ENCODE peak calls at places on chromosome 12, in nine cellular contexts. One of them, this sample, is unnamed.
A peak's percentile ranks its signal among the peaks of the same experiment; 100 is the strongest.

GRCh38 chr12:7439579-7440505 is 4.1 kb downstream of the CD163L1 start:
- DNase-seq in caudate nucleus: no peak
- DNase-seq in LoVo: no peak
- DNase-seq in NCI-H1417 treated with DMSO at 0.1 percent for 48 hours: no peak
- DNase-seq in iPS-NIHi11: peak; percentile 83
- DNase-seq in RWPE1: peak; percentile 18
- DNase-seq in activated CD4-positive, alpha-beta T cell treated with anti-CD3 and anti-CD28 coated beads, Interleukin-2, amount 50 U/mL, for 1 hour: no peak
- DNase-seq in NCI-H460: peak; percentile 85
- DNase-seq in tibial artery: no peak
- DNase-seq in this sample: peak; percentile 95

GRCh38 chr12:24573621-24574020 is 375.3 kb downstream of the BCAT1 start:
- DNase-seq in activated CD4-positive, alpha-beta T cell treated with anti-CD3 and anti-CD28 coated beads, Interleukin-2, amount 50 U/mL, for 1 hour: no peak
- DNase-seq in LoVo: no peak
- DNase-seq in tibial artery: no peak
- DNase-seq in iPS-NIHi11: no peak
- DNase-seq in caudate nucleus: no peak
- DNase-seq in NCI-H1417 treated with DMSO at 0.1 percent for 48 hours: no peak
- DNase-seq in NCI-H460: no peak
- DNase-seq in RWPE1: no peak
- DNase-seq in this sample: no peak

GRCh38 chr12:81147286-81147919 is 69.5 kb downstream of the ACSS3 start:
- DNase-seq in caudate nucleus: no peak
- DNase-seq in NCI-H1417 treated with DMSO at 0.1 percent for 48 hours: no peak
- DNase-seq in RWPE1: no peak
- DNase-seq in activated CD4-positive, alpha-beta T cell treated with anti-CD3 and anti-CD28 coated beads, Interleukin-2, amount 50 U/mL, for 1 hour: no peak
- DNase-seq in LoVo: no peak
- DNase-seq in iPS-NIHi11: no peak
- DNase-seq in tibial artery: no peak
- DNase-seq in NCI-H460: no peak
- DNase-seq in this sample: no peak

GRCh38 chr12:3533703-3534386 is 42.8 kb downstream of the PRMT8 start:
- DNase-seq in LoVo: no peak
- DNase-seq in activated CD4-positive, alpha-beta T cell treated with anti-CD3 and anti-CD28 coated beads, Interleukin-2, amount 50 U/mL, for 1 hour: no peak
- DNase-seq in iPS-NIHi11: no peak
- DNase-seq in NCI-H1417 treated with DMSO at 0.1 percent for 48 hours: peak; percentile 12
- DNase-seq in NCI-H460: no peak
- DNase-seq in caudate nucleus: no peak
- DNase-seq in tibial artery: no peak
- DNase-seq in RWPE1: no peak
- DNase-seq in this sample: no peak

GRCh38 chr12:92363295-92364146 is 217.9 kb upstream of the BTG1 start:
- DNase-seq in activated CD4-positive, alpha-beta T cell treated with anti-CD3 and anti-CD28 coated beads, Interleukin-2, amount 50 U/mL, for 1 hour: peak; percentile 46
- DNase-seq in NCI-H1417 treated with DMSO at 0.1 percent for 48 hours: no peak
- DNase-seq in tibial artery: peak; percentile 45
- DNase-seq in caudate nucleus: peak; percentile 16
- DNase-seq in LoVo: no peak
- DNase-seq in iPS-NIHi11: no peak
- DNase-seq in NCI-H460: no peak
- DNase-seq in RWPE1: no peak
- DNase-seq in this sample: no peak

GRCh38 chr12:5232826-5233500 is 189.3 kb downstream of the KCNA5 start:
- DNase-seq in NCI-H1417 treated with DMSO at 0.1 percent for 48 hours: no peak
- DNase-seq in activated CD4-positive, alpha-beta T cell treated with anti-CD3 and anti-CD28 coated beads, Interleukin-2, amount 50 U/mL, for 1 hour: no peak
- DNase-seq in caudate nucleus: no peak
- DNase-seq in LoVo: no peak
- DNase-seq in RWPE1: no peak
- DNase-seq in tibial artery: no peak
- DNase-seq in NCI-H460: no peak
- DNase-seq in iPS-NIHi11: no peak
- DNase-seq in this sample: no peak

GRCh38 chr12:45598761-45599160 is 130.7 kb upstream of the ARID2 start:
- DNase-seq in activated CD4-positive, alpha-beta T cell treated with anti-CD3 and anti-CD28 coated beads, Interleukin-2, amount 50 U/mL, for 1 hour: no peak
- DNase-seq in RWPE1: no peak
- DNase-seq in caudate nucleus: no peak
- DNase-seq in NCI-H1417 treated with DMSO at 0.1 percent for 48 hours: no peak
- DNase-seq in NCI-H460: no peak
- DNase-seq in LoVo: no peak
- DNase-seq in tibial artery: no peak
- DNase-seq in iPS-NIHi11: no peak
- DNase-seq in this sample: no peak

GRCh38 chr12:112170376-112170775 is 45.0 kb downstream of the TRAFD1 start:
- DNase-seq in NCI-H1417 treated with DMSO at 0.1 percent for 48 hours: no peak
- DNase-seq in LoVo: no peak
- DNase-seq in iPS-NIHi11: peak; percentile 59
- DNase-seq in activated CD4-positive, alpha-beta T cell treated with anti-CD3 and anti-CD28 coated beads, Interleukin-2, amount 50 U/mL, for 1 hour: peak; percentile 20
- DNase-seq in caudate nucleus: no peak
- DNase-seq in NCI-H460: no peak
- DNase-seq in tibial artery: no peak
- DNase-seq in RWPE1: peak; percentile 30
- DNase-seq in this sample: no peak

GRCh38 chr12:79925492-79925891 is 9.4 kb downstream of the PPP1R12A start:
- DNase-seq in NCI-H460: no peak
- DNase-seq in tibial artery: no peak
- DNase-seq in LoVo: no peak
- DNase-seq in caudate nucleus: no peak
- DNase-seq in RWPE1: no peak
- DNase-seq in NCI-H1417 treated with DMSO at 0.1 percent for 48 hours: no peak
- DNase-seq in iPS-NIHi11: no peak
- DNase-seq in activated CD4-positive, alpha-beta T cell treated with anti-CD3 and anti-CD28 coated beads, Interleukin-2, amount 50 U/mL, for 1 hour: no peak
- DNase-seq in this sample: no peak

GRCh38 chr12:110780448-110780847 is 37.8 kb upstream of the PPP1CC start:
- DNase-seq in tibial artery: no peak
- DNase-seq in caudate nucleus: no peak
- DNase-seq in activated CD4-positive, alpha-beta T cell treated with anti-CD3 and anti-CD28 coated beads, Interleukin-2, amount 50 U/mL, for 1 hour: peak; percentile 42
- DNase-seq in RWPE1: no peak
- DNase-seq in NCI-H1417 treated with DMSO at 0.1 percent for 48 hours: no peak
- DNase-seq in iPS-NIHi11: no peak
- DNase-seq in LoVo: no peak
- DNase-seq in NCI-H460: no peak
- DNase-seq in this sample: no peak

GRCh38 chr12:113129664-113130456 is 5.7 kb downstream of the RASAL1 start:
- DNase-seq in caudate nucleus: no peak
- DNase-seq in NCI-H1417 treated with DMSO at 0.1 percent for 48 hours: no peak
- DNase-seq in RWPE1: no peak
- DNase-seq in activated CD4-positive, alpha-beta T cell treated with anti-CD3 and anti-CD28 coated beads, Interleukin-2, amount 50 U/mL, for 1 hour: no peak
- DNase-seq in tibial artery: no peak
- DNase-seq in iPS-NIHi11: no peak
- DNase-seq in NCI-H460: no peak
- DNase-seq in LoVo: no peak
- DNase-seq in this sample: no peak

GRCh38 chr12:111936869-111937268 is 76.1 kb downstream of the TMEM116 start:
- DNase-seq in NCI-H460: no peak
- DNase-seq in activated CD4-positive, alpha-beta T cell treated with anti-CD3 and anti-CD28 coated beads, Interleukin-2, amount 50 U/mL, for 1 hour: no peak
- DNase-seq in RWPE1: no peak
- DNase-seq in LoVo: no peak
- DNase-seq in iPS-NIHi11: no peak
- DNase-seq in caudate nucleus: no peak
- DNase-seq in NCI-H1417 treated with DMSO at 0.1 percent for 48 hours: no peak
- DNase-seq in tibial artery: no peak
- DNase-seq in this sample: no peak

This sample was measured in PC-9.